ENCODE peak calls at places on chromosome 1, in eight cellular contexts. T is activated CD4-positive, alpha-beta T cell treated with anti-CD3 and anti-CD28 coated beads, Interleukin-2, amount 50 U/mL, for 24 hours; V is mucosa of descending colon; K is stimulated activated naive CD8-positive, alpha-beta T cell treated with anti-CD3 and anti-CD28 coated beads, Interleukin-15, amount 100 ng/mL, for 72 hours; S is NCI-H2227 treated with DMSO at 0.1 percent for 48 hours; C is mammary epithelial cell; X is T follicular helper cell; D is NCI-H345. B is an unnamed sample.

GRCh38 chr1:222754386-222755139 is 17.6 kb downstream of the FAM177B start:
- DNase-seq in K (no peak), T (no peak), C (peak), D (no peak), X (no peak), S (no peak), V (peak), B (no peak)

GRCh38 chr1:37476460-37477197 is 2.2 kb downstream of the ZC3H12A start:
- DNase-seq in C (peak), T (no peak), V (peak), D (no peak), K (peak), S (no peak), X (no peak), B (peak)

GRCh38 chr1:87236585-87236984 is 92.1 kb upstream of the LMO4 start:
- DNase-seq in T (no peak), V (no peak), C (no peak), X (no peak), S (no peak), D (no peak), K (no peak), B (no peak)

GRCh38 chr1:228212966-228213844 is 5.4 kb downstream of the OBSCN start:
- DNase-seq in T (peak), D (peak), X (peak), V (peak), C (peak), S (peak), K (peak), B (peak)

GRCh38 chr1:183583466-183583865 is 6.8 kb downstream of the NCF2 start:
- DNase-seq in T (no peak), X (no peak), K (no peak), S (no peak), C (no peak), V (no peak), D (no peak), B (no peak)

GRCh38 chr1:27773732-27774445 is 870 bp downstream of the STX12 start:
- DNase-seq in V (no peak), K (no peak), D (no peak), X (no peak), S (no peak), T (peak), C (peak), B (no peak)

GRCh38 chr1:169321539-169321938 is 46.1 kb downstream of the NME7 start:
- DNase-seq in D (no peak), K (no peak), V (no peak), X (no peak), C (peak), S (no peak), T (no peak), B (no peak)

GRCh38 chr1:243482237-243483022 is 226.6 kb downstream of the SDCCAG8 start:
- DNase-seq in C (peak), K (no peak), S (peak), T (no peak), X (no peak), D (peak), V (no peak), B (no peak)

GRCh38 chr1:5577255-5578040 is 414.8 kb downstream of the NPHP4 start:
- DNase-seq in S (no peak), X (no peak), T (no peak), D (no peak), K (no peak), C (no peak), V (no peak), B (no peak)

GRCh38 chr1:115977481-115978258 is 1.4 kb downstream of the SLC22A15 start:
- DNase-seq in T (no peak), K (no peak), S (peak), D (no peak), X (no peak), V (peak), C (peak), B (no peak)

GRCh38 chr1:198253259-198253658 is 96.5 kb downstream of the NEK7 start:
- DNase-seq in C (no peak), S (no peak), X (no peak), K (no peak), T (no peak), D (no peak), V (no peak), B (no peak)

GRCh38 chr1:178061632-178062031 is 32.3 kb upstream of the RASAL2 start:
- DNase-seq in D (no peak), S (no peak), K (no peak), C (no peak), V (no peak), T (no peak), X (no peak), B (no peak)

GRCh38 chr1:40337448-40337847 is 20.4 kb upstream of the COL9A2 start:
- DNase-seq in X (no peak), K (no peak), V (no peak), T (no peak), C (no peak), S (no peak), D (no peak), B (no peak)

GRCh38 chr1:68175621-68176398 is 56.5 kb downstream of the WLS start:
- DNase-seq in C (peak), T (no peak), K (no peak), S (peak), X (no peak), D (peak), V (peak), B (no peak)

GRCh38 chr1:56330400-56331026 is 248.8 kb downstream of the PLPP3 start:
- DNase-seq in X (no peak), K (no peak), S (no peak), T (no peak), D (no peak), V (no peak), C (peak), B (no peak)

GRCh38 chr1:51541313-51542050 is 22.4 kb upstream of the EPS15 start:
- DNase-seq in K (no peak), X (no peak), S (no peak), D (no peak), C (peak), V (no peak), T (no peak), B (no peak)

GRCh38 chr1:167013124-167013900 is 24.2 kb downstream of the MAEL start:
- DNase-seq in S (no peak), X (no peak), T (no peak), K (no peak), C (peak), D (no peak), V (no peak), B (no peak)

GRCh38 chr1:25796807-25797458 is 3.1 kb upstream of the SELENON start:
- DNase-seq in S (peak), V (peak), C (peak), T (peak), D (peak), K (peak), X (peak), B (peak)

GRCh38 chr1:41102653-41103052 is 81.1 kb upstream of the SLFNL1 start:
- DNase-seq in C (no peak), S (no peak), K (no peak), X (no peak), D (no peak), T (no peak), V (no peak), B (no peak)

GRCh38 chr1:201192478-201192804 is 1.8 kb downstream of the IGFN1 start:
- DNase-seq in X (no peak), V (no peak), S (no peak), K (no peak), D (no peak), T (no peak), C (no peak), B (no peak)

GRCh38 chr1:212488436-212489283 is 55.9 kb downstream of the NENF start:
- DNase-seq in X (no peak), D (peak), T (no peak), K (no peak), C (peak), S (no peak), V (no peak), B (peak)

GRCh38 chr1:149962039-149962647 is 25.5 kb upstream of the MTMR11 start:
- DNase-seq in V (no peak), D (peak), T (peak), S (peak), X (peak), K (peak), C (peak), B (peak)